ENCODE peak calls at places on chromosomes 13 and 19, in five cellular contexts. One of them, this sample, is unnamed.

GRCh38 chr19:43552616-43553015 is 19.6 kb downstream of the ZNF575 start:
- DNase-seq in A549: no peak
- DNase-seq in K562: no peak
- DNase-seq in GM12878: no peak
- DNase-seq in IMR-90: no peak
- DNase-seq in this sample: no peak

GRCh38 chr13:106753241-106753640 is 185.3 kb upstream of the ARGLU1 start:
- DNase-seq in A549: no peak
- DNase-seq in K562: no peak
- DNase-seq in GM12878: no peak
- DNase-seq in IMR-90: no peak
- DNase-seq in this sample: no peak

GRCh38 chr19:46678110-46678732 is 17.2 kb upstream of the DACT3 start:
- DNase-seq in A549: peak; percentile 64
- DNase-seq in K562: peak; percentile 86
- DNase-seq in GM12878: no peak
- DNase-seq in IMR-90: no peak
- DNase-seq in this sample: peak; percentile 89

GRCh38 chr19:6047256-6047655 is 63.0 kb downstream of the RFX2 start:
- DNase-seq in A549: no peak
- DNase-seq in K562: no peak
- DNase-seq in GM12878: no peak
- DNase-seq in IMR-90: no peak
- DNase-seq in this sample: no peak

GRCh38 chr13:90732049-90732448 is 615.4 kb upstream of the MIR17HG start:
- DNase-seq in A549: peak; percentile 8
- DNase-seq in K562: no peak
- DNase-seq in GM12878: no peak
- DNase-seq in IMR-90: no peak
- DNase-seq in this sample: no peak

GRCh38 chr13:59458908-59459579 is 704.7 kb downstream of the DIAPH3 start:
- DNase-seq in A549: no peak
- DNase-seq in K562: no peak
- DNase-seq in GM12878: no peak
- DNase-seq in IMR-90: peak; percentile 85
- DNase-seq in this sample: no peak

GRCh38 chr13:33280550-33280905 is 5.0 kb downstream of the STARD13 start:
- DNase-seq in A549: no peak
- DNase-seq in K562: no peak
- DNase-seq in GM12878: no peak
- DNase-seq in IMR-90: no peak
- DNase-seq in this sample: no peak

GRCh38 chr19:2033115-2033824 is 17.8 kb upstream of the BTBD2 start:
- DNase-seq in A549: no peak
- DNase-seq in K562: no peak
- DNase-seq in GM12878: no peak
- DNase-seq in IMR-90: no peak
- DNase-seq in this sample: no peak

GRCh38 chr13:75294110-75294509 is 187.9 kb downstream of the TBC1D4 start:
- DNase-seq in A549: no peak
- DNase-seq in K562: no peak
- DNase-seq in GM12878: no peak
- DNase-seq in IMR-90: no peak
- DNase-seq in this sample: no peak

GRCh38 chr13:48949566-48950506 is 25.9 kb upstream of the FNDC3A start:
- DNase-seq in A549: no peak
- DNase-seq in K562: no peak
- DNase-seq in GM12878: no peak
- DNase-seq in IMR-90: no peak
- DNase-seq in this sample: peak; percentile 57
- TF ChIP-seq RCOR1 in A549: no peak
- TF ChIP-seq RCOR1 in K562: no peak
- TF ChIP-seq RCOR1 in GM12878: no peak
- TF ChIP-seq RCOR1 in IMR-90: no peak
- TF ChIP-seq RCOR1 in this sample: peak; percentile 38

GRCh38 chr19:11539495-11540365 is 1.1 kb downstream of the CNN1 start:
- DNase-seq in A549: no peak
- DNase-seq in K562: peak; percentile 85
- DNase-seq in GM12878: no peak
- DNase-seq in IMR-90: peak; percentile 22
- DNase-seq in this sample: peak; percentile 83
- TF ChIP-seq RCOR1 in A549: no peak
- TF ChIP-seq RCOR1 in K562: no peak
- TF ChIP-seq RCOR1 in GM12878: no peak
- TF ChIP-seq RCOR1 in IMR-90: no peak
- TF ChIP-seq RCOR1 in this sample: no peak

GRCh38 chr13:60986301-60986700 is 429.3 kb downstream of the PCDH20 start:
- DNase-seq in A549: no peak
- DNase-seq in K562: no peak
- DNase-seq in GM12878: no peak
- DNase-seq in IMR-90: no peak
- DNase-seq in this sample: no peak

DNA sequence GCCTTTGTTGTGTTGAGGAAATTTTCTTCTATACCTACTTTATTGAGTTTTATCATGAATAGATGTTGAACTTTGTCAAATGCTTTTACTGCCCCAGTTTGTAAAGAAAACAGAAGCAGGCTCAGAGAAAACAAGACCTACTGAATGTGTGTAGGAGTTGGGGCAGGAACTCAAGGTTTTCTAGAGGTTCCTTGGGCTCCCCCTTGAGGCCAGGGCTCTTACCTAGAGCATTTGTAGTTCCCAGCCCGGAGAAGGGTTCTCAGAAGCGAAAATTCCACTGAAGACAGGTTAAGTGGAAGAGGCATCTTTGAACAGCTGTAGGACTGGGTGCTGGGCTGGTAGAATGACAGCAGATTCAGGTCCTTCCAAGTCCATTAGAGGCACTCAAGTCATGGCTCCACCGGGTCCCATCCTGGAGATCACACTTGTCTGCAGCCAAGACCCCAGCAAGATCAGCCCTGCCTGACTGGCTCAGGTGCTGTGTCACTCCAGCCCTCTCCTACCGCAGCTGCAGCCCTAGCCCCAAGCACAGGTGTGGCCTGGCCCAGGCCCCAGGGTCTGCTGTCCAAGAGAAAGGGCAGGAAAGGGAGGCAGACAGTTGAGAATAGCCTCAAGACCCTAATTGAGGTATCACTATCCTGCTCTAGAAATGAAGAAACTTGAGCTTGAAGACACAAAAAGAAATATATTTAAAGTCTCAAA is 425.5 kb downstream of the PCDH20 start:
- DNase-seq in A549: peak; percentile 12
- DNase-seq in K562: no peak
- DNase-seq in GM12878: no peak
- DNase-seq in IMR-90: no peak
- DNase-seq in this sample: no peak
- TF ChIP-seq RCOR1 in A549: no peak
- TF ChIP-seq RCOR1 in K562: no peak
- TF ChIP-seq RCOR1 in GM12878: no peak
- TF ChIP-seq RCOR1 in IMR-90: no peak
- TF ChIP-seq RCOR1 in this sample: no peak

GRCh38 chr13:62375653-62376052 is 960.0 kb upstream of the PCDH20 start:
- DNase-seq in A549: no peak
- DNase-seq in K562: no peak
- DNase-seq in GM12878: no peak
- DNase-seq in IMR-90: no peak
- DNase-seq in this sample: no peak

GRCh38 chr13:62371737-62372136 is 956.1 kb upstream of the PCDH20 start:
- DNase-seq in A549: no peak
- DNase-seq in K562: no peak
- DNase-seq in GM12878: no peak
- DNase-seq in IMR-90: no peak
- DNase-seq in this sample: no peak
- TF ChIP-seq RCOR1 in A549: no peak
- TF ChIP-seq RCOR1 in K562: no peak
- TF ChIP-seq RCOR1 in GM12878: no peak
- TF ChIP-seq RCOR1 in IMR-90: no peak
- TF ChIP-seq RCOR1 in this sample: no peak

DNA sequence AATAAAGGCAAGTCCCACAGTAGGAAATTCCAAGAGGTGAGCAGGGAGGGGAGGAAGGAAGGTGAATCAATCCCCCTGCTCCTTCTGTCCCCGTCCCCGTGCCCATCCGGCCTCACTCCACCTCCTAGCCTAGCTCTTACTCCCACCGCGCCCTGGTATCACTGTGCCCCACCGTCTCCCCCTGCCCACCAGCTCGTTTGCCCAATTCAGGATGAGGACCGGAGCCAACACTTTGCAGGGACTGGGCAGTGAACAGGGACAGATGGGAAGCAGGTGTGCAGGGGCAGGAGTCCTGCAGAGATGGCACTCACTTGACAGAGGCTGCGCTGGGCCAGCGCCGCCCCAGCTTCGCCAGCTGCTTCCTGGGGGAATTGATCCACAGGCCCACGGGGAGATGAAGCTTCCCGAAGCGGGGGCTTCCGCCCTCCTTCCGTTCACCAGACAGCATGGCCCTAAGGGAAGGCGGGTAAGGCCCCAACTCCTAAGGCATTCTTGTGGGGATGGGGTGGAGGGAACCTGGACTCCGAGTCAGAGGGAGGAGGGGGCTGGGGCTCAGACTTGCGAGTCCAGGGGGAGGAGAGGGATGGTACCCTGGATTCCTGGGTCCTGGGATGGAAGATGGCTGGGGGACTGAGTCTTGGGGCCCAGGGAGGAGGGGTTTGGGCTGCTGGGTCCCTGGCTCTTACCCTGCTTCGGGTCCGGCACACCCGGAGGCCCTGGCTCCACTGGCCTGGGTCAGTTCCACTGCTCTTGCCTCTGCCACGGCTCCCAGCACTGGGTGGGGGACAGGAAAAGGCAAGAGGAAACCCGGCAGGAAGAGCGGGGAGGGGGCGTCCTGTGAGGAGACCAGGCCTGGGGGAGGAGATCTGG is at the start of gene RASIP1:
- DNase-seq in A549: no peak
- DNase-seq in K562: no peak
- DNase-seq in GM12878: no peak
- DNase-seq in IMR-90: no peak
- DNase-seq in this sample: no peak
- TF ChIP-seq RCOR1 in A549: no peak
- TF ChIP-seq RCOR1 in K562: no peak
- TF ChIP-seq RCOR1 in GM12878: no peak
- TF ChIP-seq RCOR1 in IMR-90: no peak
- TF ChIP-seq RCOR1 in this sample: no peak

GRCh38 chr19:28164214-28164613 is 1048.7 kb downstream of the UQCRFS1 start:
- DNase-seq in A549: no peak
- DNase-seq in K562: no peak
- DNase-seq in GM12878: no peak
- DNase-seq in IMR-90: no peak
- DNase-seq in this sample: no peak

GRCh38 chr19:28155265-28155664 is 1057.7 kb downstream of the UQCRFS1 start:
- DNase-seq in A549: no peak
- DNase-seq in K562: no peak
- DNase-seq in GM12878: no peak
- DNase-seq in IMR-90: no peak
- DNase-seq in this sample: no peak

GRCh38 chr19:28154077-28154476 is 1058.9 kb downstream of the UQCRFS1 start:
- DNase-seq in A549: no peak
- DNase-seq in K562: no peak
- DNase-seq in GM12878: no peak
- DNase-seq in IMR-90: no peak
- DNase-seq in this sample: no peak

GRCh38 chr19:28159065-28159464 is 1053.9 kb downstream of the UQCRFS1 start:
- DNase-seq in A549: no peak
- DNase-seq in K562: no peak
- DNase-seq in GM12878: no peak
- DNase-seq in IMR-90: no peak
- DNase-seq in this sample: no peak
- TF ChIP-seq RCOR1 in A549: no peak
- TF ChIP-seq RCOR1 in K562: no peak
- TF ChIP-seq RCOR1 in GM12878: no peak
- TF ChIP-seq RCOR1 in IMR-90: no peak
- TF ChIP-seq RCOR1 in this sample: no peak

DNA sequence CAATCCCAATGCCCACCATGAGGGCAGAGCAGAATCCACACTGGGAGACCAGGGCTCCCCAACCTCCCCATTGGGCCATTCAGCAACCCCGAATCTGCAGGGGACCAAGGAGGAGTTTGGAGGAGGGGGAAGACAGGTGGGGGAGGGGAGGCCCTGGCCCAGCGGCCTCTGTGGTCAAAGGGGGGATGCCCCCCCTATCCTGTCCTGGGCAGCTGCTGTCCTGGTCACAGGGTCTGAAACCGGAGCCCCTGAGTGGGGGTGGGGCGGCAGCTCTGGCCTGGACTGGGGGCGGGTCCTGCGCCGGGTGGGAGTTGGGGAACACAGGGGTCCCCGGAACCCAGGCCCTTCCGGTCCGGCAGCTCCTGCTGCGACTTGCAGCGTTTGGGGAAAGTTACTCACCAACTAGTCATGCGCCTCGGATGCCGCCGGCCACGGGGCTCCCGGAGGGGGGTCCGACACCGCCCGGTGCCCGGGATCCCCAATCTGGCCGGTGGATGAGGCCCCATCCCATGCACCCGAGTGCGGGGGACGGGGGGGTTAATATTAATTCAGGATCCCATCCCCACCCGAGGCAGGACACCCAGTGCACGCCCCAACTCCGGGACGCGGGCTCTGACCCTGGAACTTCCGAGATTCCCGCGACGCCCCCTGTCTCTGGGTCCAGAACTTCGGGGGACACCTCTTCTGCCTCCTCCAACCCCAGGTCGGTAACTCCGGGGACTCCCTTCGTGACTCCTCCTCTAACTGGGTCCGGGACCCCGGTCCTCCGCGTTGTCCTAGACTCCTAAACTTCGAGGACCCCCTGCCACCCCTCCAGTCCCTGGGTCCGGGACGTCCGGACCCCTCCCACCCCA is 868 bp downstream of the HOMER3 start:
- DNase-seq in A549: no peak
- DNase-seq in K562: no peak
- DNase-seq in GM12878: no peak
- DNase-seq in IMR-90: peak; percentile 46
- DNase-seq in this sample: peak; percentile 73
- TF ChIP-seq RCOR1 in A549: no peak
- TF ChIP-seq RCOR1 in K562: no peak
- TF ChIP-seq RCOR1 in GM12878: no peak
- TF ChIP-seq RCOR1 in IMR-90: no peak
- TF ChIP-seq RCOR1 in this sample: no peak